ENCODE peak calls at places on chromosomes 3 and 15, in four cellular contexts. K is heart left ventricle; P is PC-9; E is stimulated activated CD4-positive, alpha-beta T cell treated with anti-CD3 and anti-CD28 coated beads, TNF-alpha, amount 100 ng/mL, for 1 hour. F is an unnamed sample.

GRCh38 chr15:40055576-40056293 is 16.8 kb upstream of the SRP14 start:
- DNase-seq in K (peak), P (no peak), E (no peak), F (no peak)

GRCh38 chr15:66894363-66894762 is 171.0 kb upstream of the SMAD3 start:
- DNase-seq in K (no peak), P (no peak), E (no peak), F (no peak)

GRCh38 chr3:14234197-14235002 is 55.8 kb downstream of the LSM3 start:
- DNase-seq in K (peak), P (peak), E (no peak), F (peak)

GRCh38 chr3:54783611-54784010 is 144.2 kb downstream of the LRTM1 start:
- DNase-seq in K (no peak), P (no peak), E (no peak), F (no peak)

GRCh38 chr3:160134454-160134853 is 90.8 kb upstream of the C3orf80 start:
- DNase-seq in K (no peak), P (peak), E (no peak), F (no peak)

GRCh38 chr3:57794951-57795350 is 38.8 kb downstream of the SLMAP start:
- DNase-seq in K (no peak), P (no peak), E (no peak), F (no peak)

GRCh38 chr15:41483115-41483514 is 10.6 kb upstream of the ITPKA start:
- DNase-seq in K (no peak), P (no peak), E (no peak), F (no peak)

GRCh38 chr15:80174017-80174746 is 21.4 kb downstream of the FAH start:
- DNase-seq in K (no peak), P (no peak), E (no peak), F (no peak)

GRCh38 chr3:12663311-12663935 is 494 bp downstream of the RAF1 start:
- DNase-seq in K (peak), P (no peak), E (peak), F (peak)

F was measured in Peyer's patch.